ENCODE peak calls at places on chromosomes 3 and 15, in five cellular contexts. J, E, K, S and Y are unnamed samples.

GRCh38 chr15:52011711-52012144 is 7.3 kb upstream of the MAPK6 start:
- DNase-seq in J (no peak), E (no peak), S (no peak), K (no peak), Y (no peak)

GRCh38 chr3:24683090-24683489 is 188.4 kb upstream of the THRB start:
- DNase-seq in K (no peak), J (no peak), S (no peak), E (no peak), Y (no peak)

GRCh38 chr3:6260551-6261191 is 600.2 kb upstream of the GRM7 start:
- DNase-seq in S (no peak), E (no peak), J (no peak), K (no peak), Y (no peak)

GRCh38 chr3:134148534-134148933 is 102.1 kb downstream of the RYK start:
- DNase-seq in S (no peak), K (no peak), E (no peak), J (no peak), Y (no peak)

GRCh38 chr15:36617529-36618196 is 38.2 kb downstream of the CDIN1 start:
- DNase-seq in K (no peak), E (no peak), J (no peak), S (no peak), Y (no peak)

GRCh38 chr3:32843504-32844321 is 25.9 kb downstream of the TRIM71 start:
- DNase-seq in E (peak; percentile 91), S (peak; percentile 89), J (no peak), K (no peak), Y (no peak)

GRCh38 chr3:27939940-27940339 is 217.8 kb upstream of the EOMES start:
- DNase-seq in K (no peak), J (no peak), E (peak; percentile 57), S (peak; percentile 63), Y (no peak)

GRCh38 chr3:14880486-14881179 is 61.9 kb downstream of the FGD5 start:
- DNase-seq in S (no peak), E (no peak), K (no peak), J (no peak), Y (no peak)

GRCh38 chr3:44981751-44982150 is 5.7 kb downstream of the EXOSC7 start:
- DNase-seq in S (no peak), J (no peak), K (no peak), E (no peak), Y (no peak)

GRCh38 chr15:50476143-50476542 is 51.9 kb downstream of the USP8 start:
- DNase-seq in S (no peak), K (no peak), J (no peak), E (no peak), Y (no peak)

GRCh38 chr3:125128861-125129501 is 73.2 kb upstream of the HEG1 start:
- DNase-seq in K (peak; percentile 70), J (peak; percentile 72), E (no peak), S (no peak), Y (no peak)

GRCh38 chr3:111910806-111911205 is 51.7 kb downstream of the PHLDB2 start:
- DNase-seq in J (no peak), E (no peak), S (no peak), K (no peak), Y (no peak)

GRCh38 chr3:124621498-124621897 is 108.8 kb upstream of the UMPS start:
- DNase-seq in S (no peak), K (no peak), E (no peak), J (no peak), Y (no peak)

GRCh38 chr15:85289677-85290365 is 90.6 kb upstream of the AKAP13 start:
- DNase-seq in S (peak; percentile 75), E (peak; percentile 67), K (peak; percentile 54), J (no peak), Y (no peak)

GRCh38 chr3:191774485-191774884 is 313.5 kb downstream of the PYDC2 start:
- DNase-seq in K (no peak), S (no peak), E (no peak), J (no peak), Y (no peak)

GRCh38 chr3:21059409-21059808 is 691.6 kb downstream of the ZNF385D start:
- DNase-seq in J (no peak), S (no peak), E (no peak), K (no peak), Y (no peak)

GRCh38 chr3:137259089-137259488 is 301.3 kb downstream of the IL20RB start:
- DNase-seq in J (no peak), K (no peak), E (no peak), S (no peak), Y (no peak)

GRCh38 chr3:58667704-58668103 is 1.1 kb upstream of the FAM3D start:
- DNase-seq in J (no peak), S (no peak), E (no peak), K (no peak), Y (no peak)

GRCh38 chr3:119239421-119239820 is 1.3 kb downstream of the B4GALT4 start:
- DNase-seq in K (no peak), S (no peak), J (no peak), E (no peak), Y (no peak)

GRCh38 chr3:14093831-14094230 is 30.8 kb downstream of the CHCHD4 start:
- DNase-seq in E (no peak), S (no peak), J (no peak), K (no peak), Y (no peak)

GRCh38 chr3:190105876-190106275 is 14.8 kb downstream of the P3H2 start:
- DNase-seq in S (no peak), J (no peak), K (no peak), E (no peak), Y (no peak)

GRCh38 chr15:41805711-41806110 is 22.2 kb upstream of the JMJD7 start:
- DNase-seq in K (no peak), E (no peak), J (no peak), S (no peak), Y (no peak)
- H3K27ac ChIP-seq in K (no peak overlapping the region), E (no peak overlapping the region), J (no peak overlapping the region), S (no peak overlapping the region), Y (peak overlapping the region; percentile 2)

GRCh38 chr3:9855594-9855993 is 11.8 kb upstream of the RPUSD3 start:
- DNase-seq in E (no peak), K (no peak), S (no peak), J (no peak), Y (no peak)
- H3K27ac ChIP-seq in E (no peak overlapping the region), K (no peak overlapping the region), S (no peak overlapping the region), J (no peak overlapping the region), Y (no peak overlapping the region)

GRCh38 chr15:90062023-90062728 is 40.1 kb downstream of the IDH2 start:
- DNase-seq in S (peak; percentile 90), E (peak; percentile 94), J (peak; percentile 87), K (peak; percentile 84), Y (no peak)

GRCh38 chr15:90062729-90063684 is 39.3 kb downstream of the IDH2 start:
- DNase-seq in J (no peak), K (no peak), E (peak; percentile 71), S (no peak), Y (no peak)

GRCh38 chr15:90064931-90065681 is 37.2 kb downstream of the IDH2 start:
- DNase-seq in S (peak; percentile 68), K (peak; percentile 85), E (peak; percentile 66), J (peak; percentile 82), Y (peak; percentile 89)

GRCh38 chr15:90065682-90066049 is 36.6 kb downstream of the IDH2 start:
- DNase-seq in E (no peak), K (no peak), J (no peak), S (no peak), Y (no peak)

GRCh38 chr15:90063733-90064247 is 38.5 kb downstream of the IDH2 start:
- DNase-seq in K (peak; percentile 70), E (peak; percentile 81), S (no peak), J (no peak), Y (peak; percentile 86)
- H3K27ac ChIP-seq in K (peak overlapping the region; percentile 82), E (peak overlapping the region; percentile 60), S (peak overlapping the region; percentile 80), J (peak overlapping the region; percentile 87), Y (no peak overlapping the region)

DNA sequence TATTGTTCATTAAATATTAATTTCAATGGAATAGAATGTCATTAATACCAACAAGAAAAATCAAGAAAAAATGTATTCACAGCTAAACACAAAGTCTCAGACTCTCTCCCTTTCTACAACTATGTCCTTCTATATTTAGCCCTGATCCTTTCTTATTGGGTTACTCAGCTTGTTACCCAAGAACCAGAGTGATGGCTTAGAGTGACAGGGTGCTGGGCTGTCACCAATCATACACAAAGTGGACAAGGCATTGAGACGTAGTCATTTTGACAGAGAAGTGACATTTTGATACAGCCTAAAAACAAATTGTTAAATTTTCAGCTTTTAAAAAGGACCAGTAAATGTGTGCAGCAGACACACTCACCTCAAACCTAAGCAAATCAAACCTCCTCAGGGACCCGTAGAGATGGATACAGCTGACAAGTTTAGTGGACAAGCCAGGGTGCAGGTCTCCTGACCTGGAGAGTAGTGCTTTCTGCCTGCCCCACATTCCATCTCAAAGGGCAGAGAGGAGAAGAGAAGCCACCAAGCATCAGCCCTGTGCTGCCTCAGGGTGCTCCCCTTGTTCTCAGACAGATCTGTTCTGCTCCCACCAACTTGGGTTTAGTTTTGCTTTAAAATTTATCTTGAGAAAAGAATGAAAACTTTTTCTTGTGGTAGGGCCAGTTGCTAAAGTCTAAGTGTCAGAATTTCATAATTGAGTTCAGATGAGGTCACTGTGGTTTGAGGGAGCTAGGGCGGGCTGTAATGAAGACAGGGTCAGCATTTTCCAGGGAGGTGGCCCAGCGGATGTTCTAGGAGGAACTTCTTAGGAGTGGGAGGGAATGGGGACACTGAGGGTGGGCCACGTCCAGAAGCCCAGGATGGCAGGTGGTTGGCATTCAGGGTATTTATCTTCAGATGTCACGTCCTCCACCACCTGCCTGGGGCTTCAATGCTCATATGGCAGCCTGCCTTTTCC is 136.5 kb upstream of the TBL1XR1 start:
- DNase-seq in S (no peak), J (no peak), E (no peak), K (peak; percentile 58), Y (no peak)
- H3K27ac ChIP-seq in S (no peak overlapping the region), J (no peak overlapping the region), E (no peak overlapping the region), K (no peak overlapping the region), Y (no peak overlapping the region)

GRCh38 chr3:50169232-50169631 is 14.1 kb downstream of the SEMA3F start:
- DNase-seq in E (no peak), J (no peak), K (no peak), S (no peak), Y (no peak)
- H3K27ac ChIP-seq in E (no peak overlapping the region), J (peak overlapping the region; percentile 76), K (peak overlapping the region; percentile 76), S (no peak overlapping the region), Y (no peak overlapping the region)

DNA sequence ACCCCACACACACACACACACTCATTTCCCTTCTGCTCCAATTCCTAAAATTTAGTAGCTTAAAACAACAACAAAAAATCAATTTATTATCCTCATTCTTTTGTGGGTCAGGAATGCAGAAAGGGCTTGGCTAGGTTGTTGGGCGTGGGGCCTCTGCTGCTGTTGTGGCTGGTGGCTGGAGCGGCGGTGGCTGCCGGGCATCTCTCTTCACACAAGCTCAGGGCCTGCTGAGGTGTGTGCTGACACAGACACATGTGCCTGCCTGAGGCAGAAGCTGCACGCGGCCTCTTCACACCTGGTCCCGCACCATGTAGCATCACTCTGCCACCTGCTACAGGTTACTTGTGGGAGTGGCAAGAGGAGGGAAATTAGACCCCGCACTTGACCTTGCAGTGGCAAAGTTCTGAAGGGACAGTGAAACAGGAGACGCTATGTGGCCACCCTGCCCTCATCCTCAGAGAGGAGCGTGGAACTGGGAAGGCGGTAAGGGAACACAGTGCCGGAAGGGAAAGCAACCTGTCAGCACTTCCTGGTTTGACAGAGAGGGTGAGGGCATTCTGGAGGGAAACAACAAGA is 64.0 kb upstream of the PRR20G start:
- DNase-seq in E (no peak), S (no peak), K (no peak), J (no peak), Y (no peak)
- H3K27ac ChIP-seq in E (no peak overlapping the region), S (no peak overlapping the region), K (no peak overlapping the region), J (no peak overlapping the region), Y (no peak overlapping the region)

GRCh38 chr3:12841970-12842328 is 584 bp upstream of the RPL32 start:
- DNase-seq in S (no peak), K (no peak), E (no peak), J (no peak), Y (no peak)
- H3K27ac ChIP-seq in S (no peak overlapping the region), K (peak overlapping the region; percentile 98), E (no peak overlapping the region), J (peak overlapping the region; percentile 98), Y (no peak overlapping the region)

GRCh38 chr3:86938305-86938704 is 52.6 kb downstream of the VGLL3 start:
- DNase-seq in J (no peak), S (no peak), E (no peak), K (no peak), Y (no peak)
- H3K27ac ChIP-seq in J (no peak overlapping the region), S (no peak overlapping the region), E (no peak overlapping the region), K (no peak overlapping the region), Y (no peak overlapping the region)